ENCODE peak calls at places on chromosomes 1 and 21, in ten cellular contexts. One of them, this sample, is unnamed.

GRCh38 chr1:217003355-217003754 is 280.1 kb upstream of the ESRRG start:
- DNase-seq in stomach: no peak
- DNase-seq in NCI-H1105: no peak
- DNase-seq in cardiac muscle cell: no peak
- DNase-seq in fibroblast of lung: no peak
- DNase-seq in activated CD4-positive, alpha-beta T cell treated with anti-CD3 and anti-CD28 coated beads for 48 hours: no peak
- DNase-seq in heart left ventricle: no peak
- DNase-seq in BE2C: no peak
- DNase-seq in mucosa of descending colon: no peak
- DNase-seq in ACHN: no peak
- DNase-seq in this sample: no peak

GRCh38 chr1:145961109-145961424 is 3.2 kb upstream of the LIX1L start:
- DNase-seq in stomach: no peak
- DNase-seq in NCI-H1105: no peak
- DNase-seq in cardiac muscle cell: no peak
- DNase-seq in fibroblast of lung: no peak
- DNase-seq in activated CD4-positive, alpha-beta T cell treated with anti-CD3 and anti-CD28 coated beads for 48 hours: no peak
- DNase-seq in heart left ventricle: peak; percentile 45
- DNase-seq in BE2C: peak; percentile 21
- DNase-seq in mucosa of descending colon: no peak
- DNase-seq in ACHN: no peak
- DNase-seq in this sample: no peak

GRCh38 chr1:78440381-78440793 is 50.4 kb upstream of the PTGFR start:
- DNase-seq in stomach: no peak
- DNase-seq in NCI-H1105: no peak
- DNase-seq in cardiac muscle cell: no peak
- DNase-seq in fibroblast of lung: no peak
- DNase-seq in activated CD4-positive, alpha-beta T cell treated with anti-CD3 and anti-CD28 coated beads for 48 hours: no peak
- DNase-seq in heart left ventricle: no peak
- DNase-seq in BE2C: no peak
- DNase-seq in mucosa of descending colon: no peak
- DNase-seq in ACHN: peak; percentile 41
- DNase-seq in this sample: no peak

GRCh38 chr1:213277036-213277435 is 226.0 kb downstream of the RPS6KC1 start:
- DNase-seq in stomach: no peak
- DNase-seq in NCI-H1105: no peak
- DNase-seq in cardiac muscle cell: no peak
- DNase-seq in fibroblast of lung: no peak
- DNase-seq in activated CD4-positive, alpha-beta T cell treated with anti-CD3 and anti-CD28 coated beads for 48 hours: no peak
- DNase-seq in heart left ventricle: no peak
- DNase-seq in BE2C: no peak
- DNase-seq in mucosa of descending colon: no peak
- DNase-seq in ACHN: no peak
- DNase-seq in this sample: no peak

GRCh38 chr21:28704746-28705145 is 287.9 kb downstream of the LTN1 start:
- DNase-seq in stomach: no peak
- DNase-seq in NCI-H1105: no peak
- DNase-seq in cardiac muscle cell: peak; percentile 65
- DNase-seq in fibroblast of lung: peak; percentile 61
- DNase-seq in activated CD4-positive, alpha-beta T cell treated with anti-CD3 and anti-CD28 coated beads for 48 hours: no peak
- DNase-seq in heart left ventricle: peak; percentile 74
- DNase-seq in BE2C: no peak
- DNase-seq in mucosa of descending colon: no peak
- DNase-seq in ACHN: no peak
- DNase-seq in this sample: no peak

GRCh38 chr1:1033009-1033587 is 13.2 kb downstream of the AGRN start:
- DNase-seq in stomach: peak; percentile 92
- DNase-seq in NCI-H1105: peak; percentile 96
- DNase-seq in cardiac muscle cell: peak; percentile 79
- DNase-seq in fibroblast of lung: peak; percentile 61
- DNase-seq in activated CD4-positive, alpha-beta T cell treated with anti-CD3 and anti-CD28 coated beads for 48 hours: peak; percentile 95
- DNase-seq in heart left ventricle: peak; percentile 84
- DNase-seq in BE2C: peak; percentile 97
- DNase-seq in mucosa of descending colon: peak; percentile 93
- DNase-seq in ACHN: no peak
- DNase-seq in this sample: peak; percentile 91

GRCh38 chr1:88685239-88685604 is 1.1 kb downstream of the PKN2 start:
- DNase-seq in stomach: no peak
- DNase-seq in NCI-H1105: no peak
- DNase-seq in cardiac muscle cell: no peak
- DNase-seq in fibroblast of lung: peak; percentile 19
- DNase-seq in activated CD4-positive, alpha-beta T cell treated with anti-CD3 and anti-CD28 coated beads for 48 hours: no peak
- DNase-seq in heart left ventricle: no peak
- DNase-seq in BE2C: no peak
- DNase-seq in mucosa of descending colon: no peak
- DNase-seq in ACHN: no peak
- DNase-seq in this sample: no peak

GRCh38 chr1:115475252-115475651 is 137.2 kb upstream of the NGF start:
- DNase-seq in stomach: no peak
- DNase-seq in NCI-H1105: no peak
- DNase-seq in cardiac muscle cell: no peak
- DNase-seq in fibroblast of lung: no peak
- DNase-seq in activated CD4-positive, alpha-beta T cell treated with anti-CD3 and anti-CD28 coated beads for 48 hours: no peak
- DNase-seq in heart left ventricle: no peak
- DNase-seq in BE2C: no peak
- DNase-seq in mucosa of descending colon: no peak
- DNase-seq in ACHN: no peak
- DNase-seq in this sample: no peak

GRCh38 chr1:149962039-149962647 is 25.5 kb upstream of the MTMR11 start:
- DNase-seq in stomach: peak; percentile 63
- DNase-seq in NCI-H1105: peak; percentile 63
- DNase-seq in cardiac muscle cell: peak; percentile 88
- DNase-seq in fibroblast of lung: peak; percentile 89
- DNase-seq in activated CD4-positive, alpha-beta T cell treated with anti-CD3 and anti-CD28 coated beads for 48 hours: peak; percentile 48
- DNase-seq in heart left ventricle: no peak
- DNase-seq in BE2C: peak; percentile 50
- DNase-seq in mucosa of descending colon: no peak
- DNase-seq in ACHN: peak; percentile 80
- DNase-seq in this sample: peak; percentile 68

GRCh38 chr1:67760030-67760821 is 73.0 kb downstream of the GNG12 start:
- DNase-seq in stomach: peak; percentile 76
- DNase-seq in NCI-H1105: peak; percentile 40
- DNase-seq in cardiac muscle cell: peak; percentile 76
- DNase-seq in fibroblast of lung: peak; percentile 82
- DNase-seq in activated CD4-positive, alpha-beta T cell treated with anti-CD3 and anti-CD28 coated beads for 48 hours: peak; percentile 68
- DNase-seq in heart left ventricle: peak; percentile 61
- DNase-seq in BE2C: peak; percentile 45
- DNase-seq in mucosa of descending colon: no peak
- DNase-seq in ACHN: peak; percentile 52
- DNase-seq in this sample: peak; percentile 85

GRCh38 chr1:209797978-209798639 is 7.8 kb downstream of the IRF6 start:
- DNase-seq in stomach: no peak
- DNase-seq in NCI-H1105: no peak
- DNase-seq in cardiac muscle cell: no peak
- DNase-seq in fibroblast of lung: no peak
- DNase-seq in activated CD4-positive, alpha-beta T cell treated with anti-CD3 and anti-CD28 coated beads for 48 hours: no peak
- DNase-seq in heart left ventricle: no peak
- DNase-seq in BE2C: no peak
- DNase-seq in mucosa of descending colon: no peak
- DNase-seq in ACHN: no peak
- DNase-seq in this sample: no peak

GRCh38 chr1:221078260-221078965 is 199.2 kb downstream of the HLX start:
- DNase-seq in stomach: no peak
- DNase-seq in NCI-H1105: no peak
- DNase-seq in cardiac muscle cell: no peak
- DNase-seq in fibroblast of lung: peak; percentile 56
- DNase-seq in activated CD4-positive, alpha-beta T cell treated with anti-CD3 and anti-CD28 coated beads for 48 hours: no peak
- DNase-seq in heart left ventricle: no peak
- DNase-seq in BE2C: no peak
- DNase-seq in mucosa of descending colon: no peak
- DNase-seq in ACHN: no peak
- DNase-seq in this sample: no peak

GRCh38 chr21:36320421-36321324 is 676 bp downstream of the MORC3 start:
- DNase-seq in stomach: peak; percentile 64
- DNase-seq in NCI-H1105: peak; percentile 73
- DNase-seq in cardiac muscle cell: peak; percentile 73
- DNase-seq in fibroblast of lung: peak; percentile 67
- DNase-seq in activated CD4-positive, alpha-beta T cell treated with anti-CD3 and anti-CD28 coated beads for 48 hours: peak; percentile 83
- DNase-seq in heart left ventricle: peak; percentile 79
- DNase-seq in BE2C: no peak
- DNase-seq in mucosa of descending colon: peak; percentile 85
- DNase-seq in ACHN: peak; percentile 64
- DNase-seq in this sample: peak; percentile 82

This sample was measured in colonic mucosa.